ENCODE peak calls at places on chromosomes 4 and X, in four cellular contexts. Z is HFF-Myc, C is brain microvascular endothelial cell, A is omental fat pad. J is an unnamed sample.

GRCh38 chr4:112509243-112510190 is 6.5 kb downstream of the NEUROG2 start:
- DNase-seq in A (no peak), C (no peak), Z (no peak), J (no peak)

GRCh38 chrX:39808471-39808917 is 289.3 kb downstream of the BCOR start:
- DNase-seq in C (peak; percentile 77), A (no peak), Z (peak; percentile 40), J (no peak)

GRCh38 chr4:1081689-1082040 is 31.7 kb downstream of the RNF212 start:
- DNase-seq in C (no peak), Z (no peak), A (no peak), J (no peak)

GRCh38 chr4:76535603-76536380 is 100.8 kb downstream of the SHROOM3 start:
- DNase-seq in A (no peak), C (peak; percentile 48), Z (peak; percentile 20), J (no peak)

GRCh38 chr4:92234393-92235176 is 69.2 kb upstream of the GRID2 start:
- DNase-seq in C (peak; percentile 92), A (no peak), Z (peak; percentile 11), J (no peak)

GRCh38 chrX:2484232-2484631 is 16.5 kb downstream of the DHRSX start:
- DNase-seq in C (peak; percentile 6), Z (no peak), A (no peak), J (no peak)

GRCh38 chrX:110210417-110211139 is 107.3 kb downstream of the AMMECR1 start:
- DNase-seq in Z (peak; percentile 62), C (peak; percentile 50), A (no peak), J (no peak)

GRCh38 chrX:10030570-10030969 is 63.4 kb downstream of the CLDN34 start:
- DNase-seq in C (peak; percentile 81), Z (no peak), A (no peak), J (no peak)

GRCh38 chrX:8988456-8988855 is 45.5 kb downstream of the FAM9B start:
- DNase-seq in Z (peak; percentile 4), A (no peak), C (peak; percentile 10), J (no peak)

GRCh38 chr4:40825014-40825838 is 75.5 kb downstream of the NSUN7 start:
- DNase-seq in C (no peak), Z (no peak), A (no peak), J (no peak)

GRCh38 chr4:8228319-8229250 is 29.5 kb downstream of the SH3TC1 start:
- DNase-seq in A (peak; percentile 42), Z (peak; percentile 77), C (peak; percentile 61), J (peak; percentile 70)

GRCh38 chr4:80948161-80948560 is 82.3 kb upstream of the BMP3 start:
- DNase-seq in A (no peak), Z (peak; percentile 71), C (no peak), J (no peak)

DNA sequence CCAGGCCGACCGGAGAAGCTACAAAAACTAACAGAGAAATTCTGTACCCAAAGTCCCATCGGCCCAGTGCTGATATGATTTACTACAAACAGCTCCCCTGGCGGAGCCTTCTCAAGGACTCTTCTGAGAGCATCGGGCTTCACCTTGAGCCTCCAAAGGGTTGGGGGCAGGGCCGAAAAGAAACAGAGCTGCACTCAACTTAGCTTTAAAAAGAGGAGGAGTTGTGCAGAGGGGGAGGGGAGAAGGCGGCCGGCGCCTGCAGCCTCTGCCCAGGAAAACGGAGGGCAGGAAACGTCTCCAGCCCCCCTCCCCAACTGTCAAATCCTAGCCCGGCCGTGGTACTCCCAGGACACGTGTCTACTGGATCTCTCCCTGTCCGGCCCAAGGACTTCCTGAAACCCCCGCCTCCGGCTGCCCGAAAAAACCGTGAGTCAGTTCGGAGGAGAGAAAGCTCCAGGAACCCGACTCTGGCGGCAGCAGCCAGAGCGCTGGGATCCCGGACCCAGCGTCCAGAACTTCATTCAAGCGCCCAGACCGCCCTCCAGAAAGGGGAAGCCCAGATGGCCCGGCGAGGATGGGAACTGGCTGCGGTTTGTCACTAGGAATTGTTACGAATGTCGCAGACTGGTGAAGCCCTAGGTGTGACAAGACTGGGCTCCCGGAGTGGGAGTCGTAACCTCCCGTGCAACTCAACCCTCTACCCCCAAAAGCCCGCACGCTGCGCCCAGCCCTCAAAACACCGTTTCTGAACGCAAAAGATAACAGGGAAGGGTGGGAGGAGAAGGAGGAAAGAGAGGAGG is 1.0 kb downstream of the ADAMTS3 start:
- DNase-seq in A (peak; percentile 50), Z (peak; percentile 78), C (peak; percentile 72), J (no peak)
- TF ChIP-seq CTCF in A (no peak), Z (peak; percentile 38), C (peak; percentile 75), J (no peak)

DNA sequence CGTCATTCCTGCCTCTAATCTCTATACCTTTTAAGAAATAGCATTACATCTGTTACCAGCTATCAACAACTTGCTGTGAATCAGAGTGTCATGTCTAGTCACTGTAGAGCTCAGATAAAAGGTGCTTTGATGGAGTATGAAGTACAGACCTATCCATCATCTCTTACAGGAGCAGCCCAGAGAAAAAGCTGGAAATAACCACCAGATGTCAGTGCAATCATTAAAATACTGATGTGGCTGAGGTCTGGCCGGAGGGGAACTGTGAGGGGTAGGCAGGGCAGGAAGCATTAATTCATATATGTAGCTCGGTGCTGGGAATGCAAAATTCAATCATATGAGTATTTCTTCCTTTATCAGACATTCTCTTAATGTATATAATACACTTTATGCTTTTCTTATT is 100.6 kb downstream of the AKAP4 start:
- DNase-seq in C (no peak), Z (no peak), A (no peak), J (no peak)
- TF ChIP-seq CTCF in C (peak; percentile 26), Z (no peak), A (no peak), J (no peak)

DNA sequence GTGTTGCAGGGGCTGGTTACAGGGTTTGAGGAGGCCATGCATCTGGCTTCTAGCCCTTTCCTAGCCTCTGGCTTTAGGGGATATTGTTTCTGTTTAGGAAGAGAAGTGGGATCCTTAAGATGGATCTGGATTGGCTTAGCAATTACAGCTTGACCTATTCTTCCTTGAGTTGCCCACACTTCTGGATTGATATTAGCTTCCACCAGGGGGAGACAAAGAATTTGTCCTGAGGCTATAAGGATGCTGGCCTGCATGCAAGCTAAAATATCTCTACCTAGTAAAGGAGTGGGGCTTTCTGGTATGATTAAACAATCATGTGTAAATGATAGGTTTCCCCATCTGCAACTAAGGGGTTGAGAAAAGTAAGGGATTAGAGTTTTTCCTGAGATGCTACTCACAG is 117.2 kb downstream of the TEX13C start:
- DNase-seq in A (no peak), Z (no peak), C (no peak), J (no peak)
- TF ChIP-seq CTCF in A (no peak), Z (no peak), C (no peak), J (no peak)

DNA sequence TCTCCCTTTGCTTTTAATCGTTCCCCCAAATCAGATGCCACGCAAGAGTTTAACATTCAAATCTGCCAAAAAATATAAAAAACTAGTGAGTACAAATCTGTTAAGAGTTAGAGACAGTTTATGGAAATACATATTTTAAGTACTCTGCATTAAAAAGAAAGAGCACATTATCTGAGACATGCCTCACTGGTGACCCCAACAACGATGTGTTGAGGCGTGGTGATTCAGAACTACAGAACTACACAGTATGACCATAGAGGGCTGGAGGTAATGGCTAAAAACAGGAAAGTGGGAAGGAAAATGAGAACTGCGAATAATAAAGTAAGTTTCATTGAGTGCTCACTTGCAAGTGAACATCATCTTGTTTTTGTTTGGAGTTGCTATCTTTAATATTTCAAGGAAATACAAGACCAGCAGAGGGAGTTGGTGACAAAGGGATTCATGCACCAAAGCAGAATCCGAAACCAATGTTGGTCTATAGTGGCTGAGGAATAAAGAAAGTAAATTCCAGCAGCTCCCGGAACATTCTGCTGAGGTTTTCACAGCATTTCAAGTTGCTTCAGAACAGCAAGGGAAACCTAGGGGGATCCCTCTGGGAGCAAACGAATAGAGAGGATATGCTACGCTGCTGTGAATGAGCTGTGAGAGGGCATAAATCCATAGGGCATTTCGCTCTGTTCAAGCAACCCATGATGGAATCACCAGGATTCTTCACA is 92.2 kb downstream of the DCHS2 start:
- DNase-seq in C (peak; percentile 5), Z (no peak), A (no peak), J (no peak)
- TF ChIP-seq CTCF in C (peak; percentile 23), Z (no peak), A (no peak), J (no peak)

DNA sequence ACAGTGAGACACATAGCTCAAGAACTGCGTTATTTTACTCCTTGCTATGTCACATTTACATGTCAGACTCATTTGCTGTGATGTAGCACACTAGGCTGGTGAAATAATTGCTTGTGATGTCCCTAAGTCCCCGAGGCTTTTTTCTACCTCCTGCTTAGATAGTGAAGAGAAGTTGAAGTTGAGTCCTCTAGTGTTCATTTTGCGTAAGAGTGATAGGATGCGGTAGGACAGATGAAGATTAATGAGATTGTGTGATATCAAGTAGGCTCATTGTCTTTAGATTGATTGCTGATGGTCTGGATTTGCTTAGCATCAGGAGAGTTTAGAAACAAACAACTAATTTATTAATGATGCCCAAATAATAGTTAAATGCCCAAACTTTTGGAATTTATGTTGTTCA is 173.6 kb upstream of the NUDT6 start:
- DNase-seq in C (peak; percentile 14), Z (no peak), A (no peak), J (no peak)
- TF ChIP-seq CTCF in C (peak; percentile 54), Z (peak; percentile 27), A (no peak), J (no peak)

GRCh38 chrX:132463411-132463810 is 25.4 kb downstream of the MBNL3 start:
- DNase-seq in A (no peak), C (peak; percentile 27), Z (no peak), J (no peak)
- TF ChIP-seq CTCF in A (no peak), C (peak; percentile 51), Z (peak; percentile 44), J (no peak)

GRCh38 chr4:75385139-75385538 is 129.1 kb downstream of the RCHY1 start:
- DNase-seq in A (no peak), Z (no peak), C (no peak), J (no peak)
- TF ChIP-seq CTCF in A (no peak), Z (no peak), C (no peak), J (no peak)

DNA sequence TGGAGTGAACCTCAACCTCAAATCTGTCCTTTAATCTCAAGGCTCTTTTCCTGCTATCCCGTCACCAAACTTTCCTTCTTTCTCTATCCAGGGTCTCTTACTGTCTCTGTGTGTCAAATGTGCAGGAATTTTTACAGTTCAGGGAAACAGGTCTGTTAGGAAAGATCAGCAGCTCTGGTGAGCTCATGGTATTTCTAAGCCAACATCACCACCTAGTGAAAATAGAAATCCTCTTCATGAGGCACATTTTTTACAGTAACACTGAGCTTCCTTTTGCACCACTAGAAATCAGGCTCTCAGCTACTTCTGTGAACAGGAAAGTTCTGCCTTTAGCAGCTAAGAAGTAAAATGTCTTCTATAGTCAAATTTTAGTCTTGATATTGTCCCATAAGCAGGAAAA is 39.6 kb downstream of the NUDT11 start:
- DNase-seq in A (no peak), C (no peak), Z (no peak), J (no peak)
- TF ChIP-seq CTCF in A (no peak), C (no peak), Z (no peak), J (no peak)

GRCh38 chr4:125314676-125315570 is at the start of gene FAT4:
- DNase-seq in Z (peak; percentile 87), C (peak; percentile 97), A (peak; percentile 85), J (peak; percentile 26)

GRCh38 chr4:125315571-125316390 is 1.0 kb downstream of the FAT4 start:
- DNase-seq in Z (no peak), A (no peak), C (peak; percentile 40), J (no peak)

GRCh38 chr4:125311503-125311902 is 3.3 kb upstream of the FAT4 start:
- DNase-seq in C (no peak), Z (no peak), A (no peak), J (no peak)

GRCh38 chr4:125313989-125314602 is 659 bp upstream of the FAT4 start:
- DNase-seq in Z (no peak), C (no peak), A (no peak), J (no peak)

DNA sequence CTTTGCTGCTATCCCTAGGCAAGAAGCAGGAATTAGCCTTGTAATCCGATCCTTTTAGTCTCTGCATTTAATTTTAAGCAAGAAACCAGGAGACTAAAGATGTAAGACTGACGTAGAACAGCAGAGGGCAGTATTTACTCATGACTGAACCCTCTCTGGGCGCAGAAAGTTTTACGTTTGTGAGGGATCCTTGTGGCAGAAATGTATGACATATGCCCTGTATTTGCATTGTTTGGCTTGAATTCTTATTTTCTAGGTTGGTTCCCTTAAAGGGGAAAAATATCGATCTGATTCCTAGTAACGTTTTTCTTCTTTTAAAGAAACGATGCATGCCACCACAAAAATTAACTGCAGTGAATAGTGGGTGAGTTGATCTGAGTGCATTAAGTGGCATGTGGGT is 1.3 kb upstream of the FAT4 start:
- DNase-seq in A (no peak), Z (peak; percentile 95), C (peak; percentile 90), J (no peak)
- TF ChIP-seq CTCF in A (no peak), Z (peak; percentile 71), C (peak; percentile 78), J (no peak)

J was measured in activated B cell treated with CpG ODN at 0.5 μM for 24 hours.